ENCODE peak calls at places on chromosomes 4 and X, in nine cellular contexts. One of them, this sample, is unnamed.

GRCh38 chr4:189124149-189124758 is 816.4 kb upstream of the FRG1 start:
- DNase-seq in NCI-H2029 treated with DMSO at 0.1 percent for 48 hours: peak; percentile 13
- DNase-seq in hypothalamus: no peak
- DNase-seq in nephron progenitor cell: peak; percentile 33
- DNase-seq in EH: peak; percentile 29
- DNase-seq in psoas muscle: no peak
- DNase-seq in GM12892: no peak
- DNase-seq in LoVo: no peak
- DNase-seq in SW480: peak; percentile 14
- DNase-seq in this sample: peak; percentile 36

GRCh38 chrX:132001127-132001526 is 22.0 kb upstream of the STK26 start:
- DNase-seq in nephron progenitor cell: no peak
- DNase-seq in EH: no peak
- DNase-seq in LoVo: peak; percentile 1
- DNase-seq in NCI-H2029 treated with DMSO at 0.1 percent for 48 hours: no peak
- DNase-seq in SW480: no peak
- DNase-seq in psoas muscle: no peak
- DNase-seq in hypothalamus: no peak
- DNase-seq in GM12892: no peak
- DNase-seq in this sample: no peak

GRCh38 chrX:86507337-86507736 is 359.1 kb downstream of the DACH2 start:
- DNase-seq in LoVo: no peak
- DNase-seq in hypothalamus: no peak
- DNase-seq in psoas muscle: no peak
- DNase-seq in EH: no peak
- DNase-seq in NCI-H2029 treated with DMSO at 0.1 percent for 48 hours: no peak
- DNase-seq in SW480: no peak
- DNase-seq in nephron progenitor cell: peak; percentile 28
- DNase-seq in GM12892: no peak
- DNase-seq in this sample: no peak

GRCh38 chr4:148227147-148227546 is 215.1 kb downstream of the NR3C2 start:
- DNase-seq in SW480: no peak
- DNase-seq in NCI-H2029 treated with DMSO at 0.1 percent for 48 hours: no peak
- DNase-seq in GM12892: no peak
- DNase-seq in LoVo: no peak
- DNase-seq in hypothalamus: no peak
- DNase-seq in nephron progenitor cell: no peak
- DNase-seq in psoas muscle: no peak
- DNase-seq in EH: no peak
- DNase-seq in this sample: no peak

GRCh38 chr4:100258675-100259074 is 68.4 kb upstream of the DDIT4L start:
- DNase-seq in hypothalamus: no peak
- DNase-seq in EH: no peak
- DNase-seq in LoVo: no peak
- DNase-seq in NCI-H2029 treated with DMSO at 0.1 percent for 48 hours: no peak
- DNase-seq in GM12892: no peak
- DNase-seq in nephron progenitor cell: no peak
- DNase-seq in psoas muscle: no peak
- DNase-seq in SW480: no peak
- DNase-seq in this sample: no peak

GRCh38 chr4:84258905-84259830 is 239.9 kb downstream of the NKX6-1 start:
- DNase-seq in LoVo: peak; percentile 35
- DNase-seq in GM12892: no peak
- DNase-seq in SW480: peak; percentile 5
- DNase-seq in psoas muscle: peak; percentile 30
- DNase-seq in hypothalamus: no peak
- DNase-seq in nephron progenitor cell: no peak
- DNase-seq in EH: peak; percentile 35
- DNase-seq in NCI-H2029 treated with DMSO at 0.1 percent for 48 hours: no peak
- DNase-seq in this sample: peak; percentile 13

GRCh38 chrX:106987488-106987887 is 12.5 kb downstream of the MORC4 start:
- DNase-seq in LoVo: no peak
- DNase-seq in nephron progenitor cell: no peak
- DNase-seq in psoas muscle: no peak
- DNase-seq in EH: no peak
- DNase-seq in hypothalamus: no peak
- DNase-seq in SW480: no peak
- DNase-seq in NCI-H2029 treated with DMSO at 0.1 percent for 48 hours: no peak
- DNase-seq in GM12892: no peak
- DNase-seq in this sample: no peak

GRCh38 chr4:76690091-76690905 is 207.6 kb downstream of the SOWAHB start:
- DNase-seq in psoas muscle: no peak
- DNase-seq in nephron progenitor cell: peak; percentile 18
- DNase-seq in hypothalamus: no peak
- DNase-seq in LoVo: no peak
- DNase-seq in EH: peak; percentile 85
- DNase-seq in SW480: peak; percentile 36
- DNase-seq in GM12892: no peak
- DNase-seq in NCI-H2029 treated with DMSO at 0.1 percent for 48 hours: no peak
- DNase-seq in this sample: peak; percentile 37

GRCh38 chrX:132270699-132271098 is 51.5 kb upstream of the RAP2C start:
- DNase-seq in LoVo: no peak
- DNase-seq in nephron progenitor cell: no peak
- DNase-seq in EH: peak; percentile 31
- DNase-seq in SW480: no peak
- DNase-seq in GM12892: no peak
- DNase-seq in psoas muscle: peak; percentile 62
- DNase-seq in NCI-H2029 treated with DMSO at 0.1 percent for 48 hours: no peak
- DNase-seq in hypothalamus: no peak
- DNase-seq in this sample: peak; percentile 59

GRCh38 chr4:19776021-19776459 is 475.7 kb upstream of the SLIT2 start:
- DNase-seq in GM12892: no peak
- DNase-seq in hypothalamus: no peak
- DNase-seq in nephron progenitor cell: no peak
- DNase-seq in psoas muscle: no peak
- DNase-seq in SW480: no peak
- DNase-seq in NCI-H2029 treated with DMSO at 0.1 percent for 48 hours: peak; percentile 3
- DNase-seq in LoVo: no peak
- DNase-seq in EH: peak; percentile 87
- DNase-seq in this sample: peak; percentile 51

GRCh38 chr4:94577136-94577535 is 125.4 kb downstream of the PDLIM5 start:
- DNase-seq in LoVo: no peak
- DNase-seq in SW480: no peak
- DNase-seq in GM12892: no peak
- DNase-seq in EH: peak; percentile 83
- DNase-seq in hypothalamus: peak; percentile 8
- DNase-seq in psoas muscle: no peak
- DNase-seq in nephron progenitor cell: peak; percentile 23
- DNase-seq in NCI-H2029 treated with DMSO at 0.1 percent for 48 hours: peak; percentile 62
- DNase-seq in this sample: peak; percentile 55